ENCODE peak calls at places on chromosomes 2 and 18, in seven cellular contexts. W is skeletal muscle cell, M is fibroblast of lung, B is kidney epithelial cell, H is right cardiac atrium, Q is neuronal stem cell, J is tibial nerve. I is an unnamed sample.

GRCh38 chr2:30200875-30201274 is 30.5 kb upstream of the LBH start:
- DNase-seq in W (no peak), M (no peak), B (no peak), H (no peak), Q (no peak), J (no peak), I (no peak)

GRCh38 chr2:31428001-31428418 is 13.5 kb upstream of the XDH start:
- DNase-seq in W (no peak), M (peak), B (no peak), H (no peak), Q (no peak), J (no peak), I (no peak)

GRCh38 chr18:7568426-7568825 is 1.3 kb downstream of the PTPRM start:
- DNase-seq in W (no peak), M (peak), B (no peak), H (peak), Q (no peak), J (no peak), I (peak)

GRCh38 chr18:5895300-5895885 is at the start of gene TMEM200C:
- DNase-seq in W (no peak), M (peak), B (no peak), H (peak), Q (peak), J (no peak), I (no peak)

GRCh38 chr2:202718614-202719013 is 83.8 kb downstream of the FAM117B start:
- DNase-seq in W (no peak), M (peak), B (no peak), H (no peak), Q (no peak), J (no peak), I (no peak)

GRCh38 chr2:128781166-128781887 is 462.7 kb upstream of the HS6ST1 start:
- DNase-seq in W (no peak), M (no peak), B (no peak), H (no peak), Q (no peak), J (no peak), I (peak)

GRCh38 chr2:209383212-209383611 is 40.6 kb upstream of the MAP2 start:
- DNase-seq in W (peak), M (peak), B (peak), H (no peak), Q (no peak), J (no peak), I (no peak)

GRCh38 chr2:43417296-43417695 is 178.5 kb downstream of the THADA start:
- DNase-seq in W (no peak), M (no peak), B (no peak), H (no peak), Q (no peak), J (no peak), I (no peak)

GRCh38 chr2:127056086-127056485 is 50.9 kb downstream of the BIN1 start:
- DNase-seq in W (no peak), M (no peak), B (no peak), H (no peak), Q (no peak), J (no peak), I (no peak)

GRCh38 chr2:95525294-95526035 is 40.9 kb upstream of the TRIM43B start:
- DNase-seq in W (no peak), M (peak), B (no peak), H (peak), Q (no peak), J (no peak), I (no peak)

GRCh38 chr2:238903141-238903540 is 55.3 kb downstream of the TWIST2 start:
- DNase-seq in W (no peak), M (no peak), B (no peak), H (no peak), Q (no peak), J (no peak), I (no peak)
- H3K4me3 ChIP-seq in W (no peak), M (no peak), B (no peak), H (no peak), Q (peak), J (no peak), I (no peak)

DNA sequence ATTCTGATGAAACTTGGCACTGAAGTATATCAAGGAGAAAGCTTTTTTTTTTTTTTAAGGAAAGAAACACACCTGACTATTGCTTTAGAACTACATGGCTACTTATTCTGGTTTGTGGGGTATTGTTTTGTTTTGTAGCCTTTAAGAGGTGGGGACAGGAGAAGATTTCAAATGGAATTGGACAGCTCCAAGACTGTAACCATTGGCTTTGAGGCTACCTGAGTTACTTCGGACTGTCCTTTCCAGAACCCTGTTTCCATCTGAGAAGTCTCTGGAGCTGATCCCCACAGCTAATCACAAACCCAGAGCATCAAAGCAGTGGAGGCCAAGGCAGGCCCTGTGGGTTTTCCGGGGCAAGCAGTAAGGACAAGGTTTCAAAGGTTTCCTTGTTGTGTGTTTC is 4.7 kb downstream of the CDC42EP3 start:
- DNase-seq in W (no peak), M (no peak), B (no peak), H (no peak), Q (no peak), J (no peak), I (no peak)
- H3K4me3 ChIP-seq in W (peak), M (no peak), B (no peak), H (no peak), Q (no peak), J (no peak), I (no peak)

GRCh38 chr2:161239416-161240109 is 68.7 kb upstream of the PSMD14 start:
- DNase-seq in W (no peak), M (no peak), B (no peak), H (peak), Q (peak), J (no peak), I (peak)

GRCh38 chr2:161238264-161238558 is 70.0 kb upstream of the PSMD14 start:
- DNase-seq in W (no peak), M (no peak), B (no peak), H (peak), Q (no peak), J (no peak), I (no peak)

GRCh38 chr2:161238559-161239415 is 69.4 kb upstream of the PSMD14 start:
- DNase-seq in W (no peak), M (peak), B (no peak), H (peak), Q (peak), J (no peak), I (peak)

GRCh38 chr2:161234627-161235026 is 73.6 kb upstream of the PSMD14 start:
- DNase-seq in W (no peak), M (no peak), B (no peak), H (no peak), Q (no peak), J (no peak), I (no peak)

DNA sequence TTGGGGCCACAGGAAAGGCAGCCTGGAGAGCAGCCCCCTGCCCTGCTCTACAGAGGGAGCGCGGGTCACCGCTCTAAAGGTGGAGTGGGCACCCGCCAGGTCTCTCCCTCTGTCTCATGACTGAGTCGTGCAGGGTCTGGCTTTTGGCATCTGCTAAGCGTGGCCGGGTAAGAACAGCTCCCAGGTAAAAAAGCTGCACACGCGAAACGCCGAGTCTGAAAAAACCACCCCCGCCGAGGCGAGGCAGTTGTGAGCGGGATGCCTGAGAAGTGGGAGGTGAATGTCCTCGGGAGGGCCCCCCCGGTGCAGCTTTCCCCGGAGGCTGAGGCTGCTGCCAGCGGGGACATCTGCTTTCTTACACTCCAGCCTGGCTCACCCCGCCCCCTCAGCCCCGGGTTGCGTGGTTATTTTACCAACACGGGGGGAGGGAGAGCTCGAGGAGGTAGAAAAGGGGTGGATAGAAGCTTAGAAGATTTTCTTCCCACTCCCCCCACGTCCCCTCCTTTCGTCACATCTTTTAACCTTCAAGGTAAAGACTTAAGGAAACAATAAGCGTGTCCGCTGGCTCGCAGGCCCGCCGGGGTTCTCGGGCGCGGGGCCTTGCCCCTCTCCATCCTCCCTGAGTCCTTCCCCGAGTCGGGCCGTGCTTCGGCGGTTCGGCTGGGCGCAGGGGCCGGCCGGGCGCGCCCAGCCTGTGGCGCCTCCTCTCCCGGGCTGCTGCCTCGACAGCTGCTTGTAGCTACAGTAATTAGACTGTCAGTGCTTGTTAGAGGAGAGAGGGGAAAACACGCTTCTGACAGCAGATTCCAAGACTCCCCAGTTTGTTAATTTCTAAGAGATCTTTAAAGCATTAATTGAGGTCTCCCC is 70.6 kb upstream of the PSMD14 start:
- DNase-seq in W (no peak), M (peak), B (no peak), H (peak), Q (peak), J (peak), I (peak)
- H3K4me3 ChIP-seq in W (peak), M (peak), B (peak), H (peak), Q (peak), J (peak), I (peak)

GRCh38 chr2:9971890-9972289 is 20.4 kb downstream of the GRHL1 start:
- DNase-seq in W (no peak), M (no peak), B (no peak), H (no peak), Q (no peak), J (no peak), I (no peak)

GRCh38 chr2:9970386-9971044 is 19.0 kb downstream of the GRHL1 start:
- DNase-seq in W (no peak), M (no peak), B (no peak), H (no peak), Q (no peak), J (no peak), I (no peak)

GRCh38 chr2:9972621-9973445 is 21.3 kb downstream of the GRHL1 start:
- DNase-seq in W (peak), M (peak), B (no peak), H (no peak), Q (no peak), J (peak), I (no peak)

GRCh38 chr2:9968940-9969497 is 17.5 kb downstream of the GRHL1 start:
- DNase-seq in W (no peak), M (no peak), B (no peak), H (no peak), Q (no peak), J (no peak), I (no peak)

DNA sequence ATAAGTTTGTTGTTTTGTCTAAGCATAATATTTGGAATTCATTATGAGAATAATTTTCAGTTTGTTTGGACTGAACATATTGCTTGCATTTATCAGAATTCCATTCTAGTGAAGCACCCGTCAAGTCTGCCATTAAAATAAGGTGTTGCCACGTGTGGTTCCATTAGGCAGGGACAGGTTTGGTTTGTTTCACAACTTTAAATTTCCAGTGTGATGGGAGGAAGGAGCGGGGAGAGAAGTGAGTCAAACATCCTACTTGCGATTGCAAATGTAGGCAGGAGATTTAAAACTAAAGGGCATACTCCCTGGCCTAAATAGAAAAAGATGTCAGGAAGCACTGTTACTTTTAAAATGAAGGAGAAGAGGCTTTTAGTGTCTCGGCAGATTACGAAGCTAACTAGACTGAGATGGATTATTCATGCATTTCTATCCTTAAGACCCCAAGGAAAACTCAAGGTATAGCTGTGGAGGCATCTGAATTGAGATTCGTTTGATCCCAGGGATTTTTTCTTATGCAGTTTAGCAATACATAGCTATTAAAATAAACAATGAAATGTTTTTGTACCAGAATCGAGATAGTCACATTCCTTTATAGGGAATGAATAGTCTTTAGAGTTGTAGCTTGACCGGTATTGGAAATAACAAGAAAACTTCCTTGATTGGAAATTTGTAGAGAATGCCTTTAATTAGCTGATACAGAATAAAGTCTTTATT is 19.8 kb downstream of the GRHL1 start:
- DNase-seq in W (no peak), M (peak), B (no peak), H (no peak), Q (no peak), J (no peak), I (no peak)
- H3K4me3 ChIP-seq in W (no peak), M (no peak), B (no peak), H (no peak), Q (no peak), J (no peak), I (no peak)

GRCh38 chr18:13338318-13338717 is 119.8 kb downstream of the LDLRAD4 start:
- DNase-seq in W (no peak), M (no peak), B (no peak), H (no peak), Q (no peak), J (no peak), I (no peak)
- H3K4me3 ChIP-seq in W (no peak), M (no peak), B (no peak), H (no peak), Q (no peak), J (no peak), I (no peak)

GRCh38 chr18:79526468-79527460 is 131.0 kb downstream of the NFATC1 start:
- DNase-seq in W (no peak), M (no peak), B (no peak), H (peak), Q (no peak), J (no peak), I (peak)
- H3K4me3 ChIP-seq in W (no peak), M (no peak), B (no peak), H (no peak), Q (peak), J (no peak), I (no peak)

GRCh38 chr2:176067587-176068002 is 16.2 kb downstream of the EVX2 start:
- DNase-seq in W (no peak), M (no peak), B (no peak), H (no peak), Q (no peak), J (no peak), I (no peak)
- H3K4me3 ChIP-seq in W (peak), M (no peak), B (no peak), H (peak), Q (peak), J (no peak), I (peak)

GRCh38 chr2:17592731-17593409 is 52.4 kb downstream of the VSNL1 start:
- DNase-seq in W (no peak), M (no peak), B (no peak), H (no peak), Q (no peak), J (no peak), I (no peak)

GRCh38 chr2:17590342-17590911 is 49.9 kb downstream of the VSNL1 start:
- DNase-seq in W (no peak), M (no peak), B (no peak), H (no peak), Q (no peak), J (no peak), I (no peak)

GRCh38 chr2:17593445-17593840 is 52.9 kb downstream of the VSNL1 start:
- DNase-seq in W (no peak), M (no peak), B (no peak), H (no peak), Q (no peak), J (no peak), I (no peak)

GRCh38 chr2:17593841-17594482 is 53.5 kb downstream of the VSNL1 start:
- DNase-seq in W (no peak), M (peak), B (no peak), H (no peak), Q (no peak), J (no peak), I (no peak)

DNA sequence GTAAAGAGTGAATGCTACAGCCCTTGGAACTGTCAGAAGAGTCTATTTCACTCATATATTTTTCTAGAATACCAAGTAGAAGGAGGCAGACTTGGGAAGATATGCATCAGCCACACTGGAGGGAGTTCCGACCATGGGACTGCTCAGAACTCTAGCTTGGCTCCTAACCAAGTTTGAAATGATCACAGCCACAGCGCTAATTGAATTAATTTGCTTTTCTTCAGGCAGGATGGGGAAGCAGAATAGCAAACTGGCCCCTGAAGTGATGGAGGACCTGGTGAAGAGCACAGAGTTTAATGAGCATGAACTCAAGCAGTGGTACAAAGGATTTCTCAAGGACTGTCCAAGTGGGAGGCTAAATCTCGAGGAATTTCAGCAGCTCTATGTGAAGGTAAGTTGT is 51.4 kb downstream of the VSNL1 start:
- DNase-seq in W (no peak), M (no peak), B (no peak), H (no peak), Q (no peak), J (no peak), I (no peak)
- H3K4me3 ChIP-seq in W (no peak), M (no peak), B (no peak), H (no peak), Q (no peak), J (no peak), I (no peak)

DNA sequence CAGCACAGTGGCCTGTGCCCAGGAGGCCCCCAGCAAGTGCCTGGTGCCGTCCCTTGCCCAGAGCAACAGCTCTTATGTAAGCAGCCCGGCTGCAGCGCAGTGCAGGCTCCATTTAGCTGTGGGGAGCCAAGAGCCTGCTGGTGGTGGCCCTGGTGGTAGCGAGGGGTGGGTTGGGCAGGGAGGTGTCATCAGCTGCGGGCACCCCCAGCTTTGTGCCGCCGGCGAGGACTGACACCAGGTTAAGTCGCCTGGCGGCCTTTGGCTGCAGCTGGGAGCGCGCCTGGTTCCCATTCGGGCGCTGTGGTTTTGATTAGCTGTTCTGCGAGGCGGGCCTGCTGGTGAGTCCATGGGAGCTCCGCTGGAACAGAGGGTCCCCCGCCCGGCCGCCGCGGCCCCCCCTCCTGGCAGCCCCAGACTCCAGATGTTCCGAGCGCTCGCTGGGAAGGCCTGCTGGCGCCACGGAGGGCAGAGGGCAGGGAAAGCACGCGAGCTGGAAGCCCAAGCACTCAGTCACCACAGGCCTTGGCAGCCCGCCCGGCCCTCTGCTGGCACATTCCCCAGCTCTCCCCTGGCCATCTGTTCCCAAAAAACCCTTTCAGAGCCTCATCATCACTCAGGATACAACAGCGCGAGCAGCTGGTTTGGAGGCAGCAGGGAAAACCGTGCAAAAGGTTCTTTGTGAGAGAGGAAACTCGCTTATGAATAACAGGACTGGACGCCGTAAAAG is 18.4 kb downstream of the ATOH8 start:
- DNase-seq in W (peak), M (peak), B (peak), H (peak), Q (peak), J (peak), I (peak)
- H3K4me3 ChIP-seq in W (no peak), M (peak), B (no peak), H (no peak), Q (no peak), J (peak), I (peak)